ENCODE peak calls at places on chromosomes 5 and 9, in eight cellular contexts. L, X, O, S, Q, V, U and D are unnamed samples.

GRCh38 chr9:109014267-109015025 is 1.1 kb upstream of the CTNNAL1 start:
- DNase-seq in L (peak; percentile 76), X (peak; percentile 78), O (no peak), S (peak; percentile 78), Q (no peak), V (no peak), U (peak; percentile 73), D (no peak)

GRCh38 chr9:134165357-134166315 is 1.3 kb upstream of the RNU6ATAC start:
- DNase-seq in L (no peak), X (peak; percentile 81), O (peak; percentile 86), S (peak; percentile 19), Q (no peak), V (peak; percentile 41), U (peak; percentile 36), D (no peak)

GRCh38 chr9:78601957-78602565 is 305.1 kb downstream of the PSAT1 start:
- DNase-seq in L (no peak), X (peak; percentile 68), O (no peak), S (peak; percentile 66), Q (peak; percentile 55), V (no peak), U (peak; percentile 61), D (no peak)

GRCh38 chr5:167995844-167996400 is 295.5 kb upstream of the WWC1 start:
- DNase-seq in L (no peak), X (no peak), O (no peak), S (no peak), Q (no peak), V (no peak), U (peak; percentile 29), D (no peak)

GRCh38 chr5:115350892-115351291 is 54.4 kb upstream of the CCDC112 start:
- DNase-seq in L (no peak), X (no peak), O (no peak), S (no peak), Q (no peak), V (no peak), U (no peak), D (no peak)

GRCh38 chr9:110064721-110065252 is 143.2 kb downstream of the C9orf152 start:
- DNase-seq in L (no peak), X (no peak), O (no peak), S (no peak), Q (no peak), V (no peak), U (no peak), D (no peak)

GRCh38 chr9:123911024-123911423 is 18.9 kb downstream of the DENND1A start:
- DNase-seq in L (no peak), X (no peak), O (no peak), S (no peak), Q (no peak), V (no peak), U (no peak), D (no peak)

GRCh38 chr9:21070171-21070571 is 7.6 kb downstream of the IFNB1 start:
- DNase-seq in L (peak; percentile 81), X (peak; percentile 84), O (no peak), S (peak; percentile 98), Q (peak; percentile 47), V (peak; percentile 45), U (peak; percentile 96), D (no peak)

GRCh38 chr9:97768731-97769130 is 71.6 kb upstream of the XPA start:
- DNase-seq in L (no peak), X (no peak), O (no peak), S (peak; percentile 52), Q (no peak), V (no peak), U (peak; percentile 94), D (no peak)

GRCh38 chr5:93348231-93348630 is 232.8 kb downstream of the NR2F1-AS1 start:
- DNase-seq in L (no peak), X (no peak), O (peak; percentile 81), S (no peak), Q (no peak), V (no peak), U (no peak), D (no peak)

DNA sequence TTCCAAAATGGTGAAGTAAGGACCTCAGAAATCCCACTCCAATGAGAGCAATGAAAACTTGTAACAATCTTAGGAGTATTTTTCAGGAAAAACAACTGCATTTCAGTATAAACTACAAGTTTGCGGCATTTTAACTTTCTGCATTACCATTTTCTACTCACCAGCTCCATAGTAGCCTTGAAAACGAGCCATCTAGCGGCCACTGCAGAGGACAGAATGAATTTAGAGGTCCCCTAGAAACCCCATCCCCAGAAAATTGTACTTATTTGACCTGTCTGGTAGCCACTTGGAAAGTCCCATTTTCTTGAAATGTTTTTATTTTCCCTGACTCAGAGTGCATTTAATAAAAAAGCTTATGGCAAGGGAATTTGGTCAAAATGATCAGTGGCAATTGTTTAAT is 205.4 kb upstream of the ITGA1 start:
- DNase-seq in L (no peak), X (no peak), O (no peak), S (no peak), Q (no peak), V (no peak), U (no peak), D (no peak)
- TF ChIP-seq CTCF in L (no peak), X (no peak), O (no peak), S (no peak), Q (no peak), V (no peak), U (peak; percentile 7), D (no peak)

GRCh38 chr5:141373673-141374317 is at the start of gene PCDHGA6:
- DNase-seq in L (no peak), X (no peak), O (no peak), S (peak; percentile 58), Q (no peak), V (no peak), U (peak; percentile 38), D (no peak)

GRCh38 chr5:141374627-141375026 is 936 bp downstream of the PCDHGA6 start:
- DNase-seq in L (no peak), X (no peak), O (no peak), S (no peak), Q (no peak), V (no peak), U (no peak), D (no peak)

GRCh38 chr5:141371572-141372475 is 1.8 kb downstream of the PCDHGB3 start:
- DNase-seq in L (no peak), X (no peak), O (no peak), S (no peak), Q (no peak), V (no peak), U (no peak), D (no peak)

GRCh38 chr5:141366016-141366896 is 2.3 kb downstream of the PCDHGA5 start:
- DNase-seq in L (no peak), X (no peak), O (no peak), S (no peak), Q (no peak), V (no peak), U (no peak), D (no peak)

DNA sequence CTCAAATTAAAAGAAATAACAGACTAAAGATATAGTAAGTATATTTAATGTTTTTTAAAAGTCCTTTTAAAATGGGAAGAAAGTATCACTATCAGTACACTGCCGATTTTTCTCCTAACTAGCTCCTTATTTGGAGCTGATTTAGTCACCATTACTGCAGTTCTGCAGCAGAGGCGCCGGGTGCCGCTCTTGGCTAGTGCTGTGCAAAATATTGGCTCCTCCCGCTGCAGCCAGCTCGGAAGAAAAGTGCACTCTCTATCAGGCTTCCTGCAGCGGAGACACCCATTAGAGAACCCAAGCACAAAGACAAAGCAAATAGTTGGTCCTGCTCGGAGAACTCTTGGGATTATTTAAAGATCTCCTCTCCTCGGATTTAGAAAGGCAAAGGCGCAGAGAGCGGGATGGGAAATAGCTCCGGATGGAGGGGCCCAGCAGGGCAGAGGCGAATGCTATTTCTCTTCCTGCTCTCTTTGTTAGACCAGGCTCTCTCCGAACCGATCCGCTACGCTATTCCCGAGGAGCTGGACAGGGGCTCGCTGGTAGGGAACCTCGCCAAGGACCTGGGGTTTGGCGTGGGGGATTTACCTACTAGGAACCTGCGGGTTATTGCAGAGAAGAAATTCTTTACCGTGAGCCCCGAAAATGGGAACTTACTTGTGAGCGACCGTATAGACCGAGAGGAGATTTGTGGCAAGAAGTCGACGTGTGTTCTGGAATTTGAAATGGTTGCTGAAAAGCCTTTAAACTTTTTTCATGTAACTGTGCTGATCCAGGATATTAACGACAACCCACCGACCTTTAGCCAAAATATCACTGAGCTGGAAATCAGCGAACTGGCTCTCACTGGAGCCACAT is at the start of gene PCDHGB3:
- DNase-seq in L (no peak), X (no peak), O (no peak), S (peak; percentile 74), Q (no peak), V (no peak), U (peak; percentile 73), D (no peak)
- TF ChIP-seq CTCF in L (no peak), X (peak; percentile 31), O (peak; percentile 24), S (peak; percentile 65), Q (no peak), V (no peak), U (peak; percentile 62), D (no peak)

GRCh38 chr5:133265257-133265656 is 213.4 kb downstream of the HSPA4 start:
- DNase-seq in L (no peak), X (no peak), O (no peak), S (no peak), Q (no peak), V (no peak), U (no peak), D (no peak)

GRCh38 chr5:133260715-133261114 is 208.9 kb downstream of the HSPA4 start:
- DNase-seq in L (no peak), X (no peak), O (no peak), S (no peak), Q (no peak), V (no peak), U (no peak), D (no peak)

GRCh38 chr5:133259199-133259997 is 207.6 kb downstream of the HSPA4 start:
- DNase-seq in L (no peak), X (no peak), O (no peak), S (no peak), Q (no peak), V (no peak), U (no peak), D (no peak)

GRCh38 chr5:133265720-133266575 is 214.1 kb downstream of the HSPA4 start:
- DNase-seq in L (no peak), X (no peak), O (no peak), S (no peak), Q (no peak), V (no peak), U (peak; percentile 15), D (no peak)

GRCh38 chr5:133261993-133262392 is 210.2 kb downstream of the HSPA4 start:
- DNase-seq in L (no peak), X (no peak), O (no peak), S (no peak), Q (no peak), V (no peak), U (no peak), D (no peak)
- TF ChIP-seq CTCF in L (no peak), X (no peak), O (no peak), S (no peak), Q (no peak), V (no peak), U (no peak), D (no peak)

GRCh38 chr5:139543423-139543991 is 17.6 kb upstream of the UBE2D2 start:
- DNase-seq in L (peak; percentile 80), X (peak; percentile 85), O (peak; percentile 86), S (peak; percentile 5), Q (peak; percentile 76), V (peak; percentile 50), U (peak; percentile 25), D (no peak)
- TF ChIP-seq CTCF in L (peak; percentile 21), X (no peak), O (peak; percentile 17), S (no peak), Q (no peak), V (peak; percentile 44), U (no peak), D (no peak)

GRCh38 chr5:81748556-81748955 is 2.3 kb downstream of the SSBP2 start:
- DNase-seq in L (no peak), X (no peak), O (no peak), S (no peak), Q (no peak), V (no peak), U (no peak), D (no peak)
- TF ChIP-seq CTCF in L (no peak), X (no peak), O (no peak), S (no peak), Q (no peak), V (no peak), U (peak; percentile 3), D (no peak)